ENCODE peak calls at places on chromosome 3, in five cellular contexts. T, J, V, B and I are unnamed samples.

GRCh38 chr3:186742618-186743335 is 25.6 kb downstream of the KNG1 start:
- DNase-seq in T (no peak), V (no peak), J (no peak), B (no peak), I (no peak)

GRCh38 chr3:79737530-79737929 is 30.3 kb downstream of the ROBO1 start:
- DNase-seq in B (no peak), T (no peak), J (no peak), V (no peak), I (no peak)

GRCh38 chr3:45446706-45447105 is 58.3 kb downstream of the LARS2 start:
- DNase-seq in T (no peak), V (no peak), B (no peak), J (no peak), I (no peak)

GRCh38 chr3:150202696-150203095 is 205.4 kb upstream of the TSC22D2 start:
- DNase-seq in T (no peak), J (peak; percentile 36), B (no peak), V (no peak), I (no peak)

GRCh38 chr3:53850895-53851294 is 4.5 kb downstream of the IL17RB start:
- DNase-seq in T (no peak), B (no peak), V (no peak), J (no peak), I (no peak)

GRCh38 chr3:61903931-61904657 is 342.7 kb downstream of the PTPRG start:
- DNase-seq in V (peak; percentile 68), B (no peak), J (no peak), T (no peak), I (no peak)

GRCh38 chr3:55885721-55886120 is 398.6 kb upstream of the WNT5A start:
- DNase-seq in T (no peak), V (no peak), J (peak; percentile 52), B (no peak), I (peak; percentile 21)

GRCh38 chr3:187291512-187292132 is at the start of gene MASP1:
- DNase-seq in V (no peak), T (no peak), J (peak; percentile 75), B (no peak), I (no peak)

GRCh38 chr3:60600848-60601247 is 650.4 kb downstream of the FHIT start:
- DNase-seq in V (no peak), J (no peak), B (no peak), T (no peak), I (no peak)

GRCh38 chr3:180017846-180018245 is 18.9 kb downstream of the PEX5L start:
- DNase-seq in T (no peak), V (no peak), J (no peak), B (no peak), I (no peak)

GRCh38 chr3:150216041-150216811 is 191.9 kb upstream of the TSC22D2 start:
- DNase-seq in B (no peak), J (no peak), T (peak; percentile 77), V (no peak), I (no peak)

GRCh38 chr3:140081836-140082331 is 146.9 kb downstream of the CLSTN2 start:
- DNase-seq in J (no peak), T (no peak), V (no peak), B (no peak), I (no peak)

GRCh38 chr3:53753518-53754183 is 92.6 kb downstream of the CHDH start:
- DNase-seq in J (no peak), V (no peak), B (no peak), T (no peak), I (no peak)

GRCh38 chr3:55283441-55283925 is 203.6 kb downstream of the WNT5A start:
- DNase-seq in V (no peak), B (no peak), J (no peak), T (no peak), I (no peak)

GRCh38 chr3:127768346-127769008 is 53.8 kb downstream of the MGLL start:
- DNase-seq in B (no peak), J (no peak), T (no peak), V (no peak), I (no peak)

GRCh38 chr3:116059421-116060096 is 385.7 kb downstream of the LSAMP start:
- DNase-seq in B (no peak), J (peak; percentile 52), T (no peak), V (no peak), I (no peak)

GRCh38 chr3:160129459-160130061 is 95.7 kb upstream of the C3orf80 start:
- DNase-seq in J (no peak), T (no peak), B (no peak), V (no peak), I (no peak)

GRCh38 chr3:134369231-134369741 is 5.0 kb downstream of the AMOTL2 start:
- DNase-seq in T (no peak), V (peak; percentile 62), B (no peak), J (no peak), I (no peak)

GRCh38 chr3:72273615-72274014 is 488.7 kb upstream of the PROK2 start:
- DNase-seq in J (peak; percentile 73), B (no peak), V (no peak), T (no peak), I (no peak)

DNA sequence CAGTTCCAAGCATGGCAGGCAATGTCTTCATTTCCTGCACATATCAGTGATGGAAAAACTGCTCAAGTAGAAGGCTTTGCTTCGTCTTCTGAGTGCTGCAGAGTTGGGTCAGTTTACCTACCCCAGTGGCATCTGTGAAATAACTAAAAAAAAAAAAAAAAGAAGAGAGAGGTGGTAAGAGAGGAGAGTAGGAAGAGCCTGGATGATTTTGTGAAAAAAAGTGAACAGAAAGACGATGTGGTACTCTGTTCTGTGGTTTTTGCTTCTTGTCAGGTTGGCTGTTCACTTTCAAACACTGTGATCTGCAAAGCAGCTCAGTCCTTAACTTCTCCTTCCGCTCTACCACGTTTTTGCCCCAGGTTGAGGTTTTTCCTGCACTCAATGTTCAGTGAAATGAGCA is at the start of gene BTLA:
- DNase-seq in B (no peak), T (no peak), V (no peak), J (no peak), I (no peak)
- TF ChIP-seq POLR2AphosphoS5 in B (no peak), T (no peak), V (no peak), J (no peak), I (no peak)

DNA sequence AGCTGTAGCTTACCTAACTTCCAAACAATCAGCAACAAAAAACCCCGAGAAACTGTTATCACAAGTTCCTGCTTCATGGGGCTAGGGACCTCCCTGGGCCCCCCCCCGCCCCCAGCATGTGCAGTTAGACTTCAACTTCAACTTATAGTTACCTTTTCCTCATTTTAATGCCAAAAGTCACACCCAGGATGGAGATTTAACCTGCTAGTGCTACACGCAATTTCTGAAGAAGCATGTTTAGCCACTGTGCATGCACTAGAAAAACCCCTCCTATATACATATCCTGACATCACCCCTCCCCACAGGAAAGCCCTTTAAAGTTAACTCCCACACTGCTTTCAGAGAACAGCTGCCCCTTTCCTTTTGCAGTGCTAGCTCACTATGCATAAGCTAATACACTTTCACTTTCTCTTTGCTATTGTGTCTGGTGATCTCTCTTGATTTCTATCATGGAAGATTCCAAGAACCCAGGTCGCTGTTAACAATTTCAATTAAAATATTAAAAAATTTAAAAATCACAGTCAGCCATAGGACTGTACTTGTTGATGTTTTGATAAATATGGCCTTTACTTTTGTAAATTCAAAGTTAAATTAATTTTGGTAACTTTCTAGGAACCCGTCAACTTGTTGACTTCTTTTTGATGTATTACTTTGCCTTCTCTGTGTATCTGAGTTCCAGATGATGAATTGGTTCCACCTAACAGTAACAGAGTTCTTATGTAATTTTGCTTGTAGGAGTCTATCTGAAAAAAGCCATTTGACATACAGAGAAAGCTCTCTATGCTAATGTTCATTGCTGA is 75.2 kb upstream of the ACAD9 start:
- DNase-seq in V (no peak), T (no peak), B (no peak), J (peak; percentile 63), I (peak; percentile 58)
- H3K27ac ChIP-seq in V (peak overlapping the region; percentile 37), T (peak overlapping the region; percentile 14), B (peak overlapping the region; percentile 52), J (peak overlapping the region; percentile 72), I (peak overlapping the region; percentile 36)

GRCh38 chr3:43363621-43364266 is 77.4 kb downstream of the SNRK start:
- DNase-seq in T (no peak), B (peak; percentile 37), V (peak; percentile 84), J (no peak), I (no peak)
- TF ChIP-seq POLR2AphosphoS5 in T (peak; percentile 20), B (peak; percentile 50), V (no peak), J (no peak), I (no peak)

GRCh38 chr3:98962951-98963350 is 61.5 kb upstream of the DCBLD2 start:
- DNase-seq in B (no peak), T (no peak), V (no peak), J (no peak), I (no peak)
- H3K27ac ChIP-seq in B (no peak overlapping the region), T (no peak overlapping the region), V (no peak overlapping the region), J (no peak overlapping the region), I (no peak overlapping the region)

DNA sequence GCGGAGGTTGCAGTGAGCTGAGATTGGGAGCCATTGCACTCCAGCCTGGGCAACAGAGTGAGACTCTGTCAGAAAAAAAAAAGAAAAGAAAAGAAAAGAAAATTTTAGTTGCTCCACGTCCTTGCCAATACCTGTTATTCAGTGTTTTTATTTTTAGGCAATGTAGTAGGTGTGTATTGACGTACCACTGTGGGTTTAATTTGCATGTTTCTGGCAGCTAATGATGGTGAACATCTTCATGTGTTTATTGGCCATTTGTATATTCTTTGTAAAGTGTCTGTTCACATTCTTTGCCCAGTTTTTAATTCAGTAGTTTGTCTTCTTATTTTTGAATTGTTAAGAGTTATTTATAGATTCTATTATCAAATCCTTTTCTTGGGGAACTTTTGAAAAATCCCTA is 38.1 kb upstream of the GCSAM start:
- DNase-seq in J (no peak), B (no peak), V (no peak), T (no peak), I (no peak)
- TF ChIP-seq POLR2AphosphoS5 in J (no peak), B (no peak), V (no peak), T (no peak), I (no peak)

DNA sequence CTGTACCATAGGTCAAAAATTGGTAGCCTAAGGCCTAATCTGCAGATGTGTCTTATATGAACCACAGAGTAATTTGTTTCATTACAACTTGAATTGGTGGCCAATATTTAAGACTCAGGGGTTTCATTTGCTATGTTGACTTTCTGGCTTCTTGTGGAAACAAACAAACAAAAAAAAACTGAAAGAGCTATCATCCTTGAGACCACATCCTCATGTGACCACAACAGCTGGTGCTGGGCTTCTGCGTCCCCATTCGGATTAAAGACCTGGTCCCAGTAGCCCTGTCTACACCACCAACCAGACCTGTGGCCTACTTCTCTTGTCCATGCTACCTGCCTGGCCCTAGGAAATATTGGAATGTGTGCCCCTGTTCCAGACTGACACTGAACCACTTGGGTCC is 61.7 kb downstream of the STRIT1 start:
- DNase-seq in J (no peak), B (no peak), V (no peak), T (no peak), I (no peak)
- H3K27ac ChIP-seq in J (no peak overlapping the region), B (peak overlapping the region; percentile 10), V (peak overlapping the region; percentile 76), T (peak overlapping the region; percentile 45), I (no peak overlapping the region)